ENCODE peak calls at places on chromosomes 11 and 22, in ten cellular contexts. Q, H, D, E, V, W, Z, S, R and X are unnamed samples.
A peak's percentile ranks its signal among the peaks of the same experiment; 100 is the strongest.

GRCh38 chr22:39530692-39531331 is 1.7 kb downstream of the RPS19BP1 start:
- DNase-seq in Q (no peak), H (peak; percentile 50), D (no peak), E (no peak), V (no peak), W (no peak), Z (peak; percentile 41), S (no peak), R (no peak), X (no peak)

GRCh38 chr11:36306888-36307287 is 10.8 kb downstream of the PRR5L start:
- DNase-seq in Q (peak; percentile 33), H (peak; percentile 23), D (no peak), E (no peak), V (no peak), W (no peak), Z (no peak), S (peak; percentile 27), R (no peak), X (no peak)

GRCh38 chr22:26822300-26822699 is 164.9 kb downstream of the MIAT start:
- DNase-seq in Q (no peak), H (no peak), D (no peak), E (no peak), V (no peak), W (no peak), Z (no peak), S (no peak), R (no peak), X (no peak)

GRCh38 chr11:88174627-88175003 is 628 bp downstream of the RAB38 start:
- DNase-seq in Q (peak; percentile 24), H (peak; percentile 86), D (no peak), E (peak; percentile 30), V (peak; percentile 60), W (peak; percentile 85), Z (peak; percentile 86), S (peak; percentile 45), R (peak; percentile 73), X (peak; percentile 92)

GRCh38 chr11:36996795-36997194 is 398.8 kb upstream of the RAG2 start:
- DNase-seq in Q (no peak), H (no peak), D (no peak), E (no peak), V (no peak), W (no peak), Z (no peak), S (no peak), R (no peak), X (no peak)

GRCh38 chr22:24104307-24105017 is 76.8 kb upstream of the SUSD2 start:
- DNase-seq in Q (no peak), H (no peak), D (no peak), E (no peak), V (no peak), W (peak; percentile 52), Z (no peak), S (no peak), R (no peak), X (no peak)

GRCh38 chr22:30226192-30226832 is 20.2 kb downstream of the LIF start:
- DNase-seq in Q (peak; percentile 77), H (no peak), D (no peak), E (no peak), V (no peak), W (no peak), Z (peak; percentile 56), S (no peak), R (no peak), X (no peak)

GRCh38 chr22:20063271-20064139 is 16.5 kb upstream of the DGCR8 start:
- DNase-seq in Q (no peak), H (no peak), D (no peak), E (no peak), V (no peak), W (peak; percentile 60), Z (no peak), S (no peak), R (no peak), X (no peak)

GRCh38 chr22:32200752-32201151 is 4.1 kb downstream of the RFPL2 start:
- DNase-seq in Q (no peak), H (no peak), D (no peak), E (no peak), V (no peak), W (no peak), Z (no peak), S (no peak), R (no peak), X (no peak)

GRCh38 chr11:120652705-120653335 is 141.3 kb downstream of the GRIK4 start:
- DNase-seq in Q (peak; percentile 11), H (no peak), D (no peak), E (no peak), V (no peak), W (no peak), Z (peak; percentile 13), S (no peak), R (no peak), X (no peak)

GRCh38 chr11:76172583-76172982 is 33.7 kb downstream of the WNT11 start:
- DNase-seq in Q (no peak), H (no peak), D (no peak), E (no peak), V (no peak), W (no peak), Z (no peak), S (no peak), R (no peak), X (no peak)

GRCh38 chr11:66340596-66341501 is 4.1 kb downstream of the BRMS1 start:
- DNase-seq in Q (no peak), H (no peak), D (no peak), E (no peak), V (no peak), W (peak; percentile 58), Z (no peak), S (no peak), R (no peak), X (no peak)

GRCh38 chr11:108368134-108368533 is 99.2 kb downstream of the C11orf65 start:
- DNase-seq in Q (no peak), H (no peak), D (no peak), E (no peak), V (no peak), W (no peak), Z (peak; percentile 20), S (no peak), R (no peak), X (no peak)

GRCh38 chr11:95242990-95243590 is 12.1 kb upstream of the SESN3 start:
- DNase-seq in Q (no peak), H (no peak), D (no peak), E (no peak), V (no peak), W (no peak), Z (no peak), S (no peak), R (no peak), X (no peak)

GRCh38 chr11:63671322-63672155 is at the start of gene ATL3:
- DNase-seq in Q (peak; percentile 99), H (peak; percentile 96), D (peak; percentile 79), E (peak; percentile 97), V (peak; percentile 98), W (peak; percentile 99), Z (peak; percentile 93), S (peak; percentile 93), R (peak; percentile 99), X (peak; percentile 100)

GRCh38 chr11:114559425-114560310 is at the start of gene NXPE1:
- DNase-seq in Q (no peak), H (no peak), D (no peak), E (no peak), V (no peak), W (no peak), Z (no peak), S (no peak), R (no peak), X (no peak)
- TF ChIP-seq POLR2A in Q (no peak), H (no peak), D (no peak), E (no peak), V (no peak), W (peak; percentile 37), Z (no peak), S (no peak), R (no peak), X (no peak)

GRCh38 chr11:122294041-122294440 is 178.0 kb upstream of the BLID start:
- DNase-seq in Q (no peak), H (no peak), D (no peak), E (no peak), V (no peak), W (no peak), Z (no peak), S (no peak), R (no peak), X (no peak)

DNA sequence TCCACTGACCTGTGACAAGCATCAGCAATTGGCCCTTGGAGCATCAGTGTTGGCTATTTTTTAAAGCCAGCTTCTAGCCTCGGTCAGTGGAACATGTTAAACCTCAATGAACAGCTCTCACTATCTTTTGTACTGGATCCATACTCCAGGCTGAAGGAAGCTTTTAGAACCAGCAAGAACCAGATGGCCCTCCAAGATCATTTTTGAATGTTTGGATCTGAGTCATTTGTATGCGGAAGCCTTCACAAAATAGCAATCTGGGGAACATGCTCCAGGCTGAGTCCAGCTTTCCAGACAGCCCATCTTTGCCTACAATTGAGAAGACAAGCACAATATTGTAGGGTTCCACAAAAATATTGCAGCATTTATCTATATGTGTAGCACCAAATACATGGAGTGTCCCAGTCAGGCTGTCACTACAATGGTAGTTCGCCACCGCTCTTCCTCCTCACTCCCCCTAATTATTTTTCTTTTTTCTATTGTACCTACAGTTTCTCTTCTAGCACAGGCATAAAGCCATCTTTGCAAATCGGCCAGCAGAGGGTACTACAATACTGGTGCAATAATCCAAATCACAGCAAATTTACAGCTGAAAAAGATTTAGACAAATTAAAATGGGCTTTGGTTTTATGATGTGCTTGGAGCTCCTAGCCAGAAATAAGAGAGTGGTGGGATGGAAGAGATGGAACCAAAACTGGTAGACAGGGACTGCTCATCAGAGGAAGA is 177.4 kb upstream of the BLID start:
- DNase-seq in Q (no peak), H (no peak), D (no peak), E (no peak), V (no peak), W (no peak), Z (peak; percentile 37), S (no peak), R (no peak), X (no peak)
- TF ChIP-seq CTCF in Q (no peak), H (no peak), D (no peak), E (no peak), V (no peak), W (no peak), Z (peak; percentile 46), S (peak; percentile 5), R (no peak), X (no peak)

GRCh38 chr11:1298695-1299492 is 10.5 kb downstream of the TOLLIP start:
- DNase-seq in Q (peak; percentile 76), H (peak; percentile 94), D (no peak), E (peak; percentile 84), V (peak; percentile 89), W (peak; percentile 93), Z (peak; percentile 59), S (no peak), R (peak; percentile 85), X (peak; percentile 88)
- TF ChIP-seq POLR2A in Q (no peak), H (peak; percentile 71), D (no peak), E (peak; percentile 19), V (no peak), W (no peak), Z (no peak), S (no peak), R (no peak), X (no peak)

GRCh38 chr11:27720277-27720830 is 20.1 kb upstream of the BDNF start:
- DNase-seq in Q (peak; percentile 66), H (no peak), D (no peak), E (no peak), V (no peak), W (no peak), Z (peak; percentile 68), S (no peak), R (no peak), X (no peak)
- TF ChIP-seq CTCF in Q (peak; percentile 16), H (no peak), D (no peak), E (no peak), V (no peak), W (no peak), Z (peak; percentile 18), S (no peak), R (no peak), X (no peak)

GRCh38 chr11:74018331-74019005 is 9.6 kb upstream of the UCP3 start:
- DNase-seq in Q (no peak), H (peak; percentile 96), D (no peak), E (peak; percentile 62), V (peak; percentile 78), W (peak; percentile 97), Z (peak; percentile 87), S (no peak), R (peak; percentile 97), X (peak; percentile 83)
- TF ChIP-seq POLR2A in Q (no peak), H (peak; percentile 33), D (no peak), E (no peak), V (no peak), W (no peak), Z (no peak), S (no peak), R (no peak), X (no peak)